ENCODE peak calls at places on chromosomes 13 and 19, in seven cellular contexts. M is mucosa of descending colon, U is NT2/D1, T is thoracic aorta, J is tibial nerve, C is A549, Q is heart right ventricle. B is an unnamed sample.

GRCh38 chr13:76462003-76462402 is 424.2 kb downstream of the KCTD12 start:
- DNase-seq in U (no peak), Q (no peak), C (no peak), M (no peak), J (no peak), T (no peak), B (no peak)

GRCh38 chr19:31257426-31258130 is 91.7 kb downstream of the TSHZ3 start:
- DNase-seq in C (no peak), U (no peak), T (no peak), Q (no peak), J (no peak), M (no peak), B (no peak)

GRCh38 chr13:38103851-38104250 is 234.3 kb upstream of the TRPC4 start:
- DNase-seq in T (no peak), U (no peak), Q (no peak), J (no peak), M (no peak), C (no peak), B (no peak)

GRCh38 chr13:101303512-101303911 is 112.8 kb downstream of the NALCN start:
- DNase-seq in J (no peak), T (no peak), U (no peak), Q (no peak), C (no peak), M (no peak), B (no peak)

GRCh38 chr13:63435668-63436275 is 2020.1 kb upstream of the PCDH20 start:
- DNase-seq in U (no peak), Q (no peak), J (no peak), M (no peak), T (no peak), C (peak; percentile 68), B (no peak)

GRCh38 chr13:54599413-54599812 is 1570.8 kb downstream of the OLFM4 start:
- DNase-seq in T (no peak), J (no peak), Q (no peak), C (no peak), M (no peak), U (no peak), B (no peak)

GRCh38 chr13:40813662-40814454 is 24.4 kb downstream of the SLC25A15 start:
- DNase-seq in J (no peak), C (peak; percentile 3), M (no peak), Q (no peak), U (peak; percentile 8), T (no peak), B (no peak)

GRCh38 chr19:46378268-46378667 is 31.4 kb downstream of the PPP5C start:
- DNase-seq in C (no peak), J (no peak), U (no peak), T (no peak), M (no peak), Q (no peak), B (peak; percentile 31)

GRCh38 chr19:33032218-33032781 is 32.4 kb downstream of the RHPN2 start:
- DNase-seq in C (peak; percentile 78), U (peak; percentile 55), Q (no peak), J (no peak), M (peak; percentile 61), T (no peak), B (no peak)

GRCh38 chr13:99288069-99288468 is 19.1 kb downstream of the GPR183 start:
- DNase-seq in C (no peak), J (no peak), U (no peak), M (no peak), T (no peak), Q (no peak), B (no peak)

GRCh38 chr19:51607920-51608562 is 22.2 kb downstream of the SIGLEC5 start:
- DNase-seq in C (peak; percentile 72), Q (peak; percentile 74), J (peak; percentile 38), U (peak; percentile 80), M (peak; percentile 78), T (no peak), B (peak; percentile 27)

GRCh38 chr19:45498411-45499195 is at the start of gene PPM1N:
- DNase-seq in Q (no peak), M (peak; percentile 75), J (no peak), U (no peak), T (no peak), C (no peak), B (no peak)

GRCh38 chr19:48297975-48298374 is 27.4 kb upstream of the EMP3 start:
- DNase-seq in Q (no peak), J (no peak), T (no peak), U (no peak), C (no peak), M (no peak), B (no peak)

GRCh38 chr19:41939861-41940442 is 11.7 kb upstream of the ERFL start:
- DNase-seq in J (no peak), M (peak; percentile 77), U (no peak), T (no peak), Q (no peak), C (no peak), B (no peak)

GRCh38 chr13:111177081-111177711 is 62.1 kb downstream of the ARHGEF7 start:
- DNase-seq in U (no peak), M (peak; percentile 66), J (no peak), C (no peak), T (no peak), Q (peak; percentile 64), B (peak; percentile 78)

GRCh38 chr19:9741476-9742171 is 26.9 kb downstream of the ZNF846 start:
- DNase-seq in U (no peak), T (no peak), M (no peak), Q (no peak), C (no peak), J (no peak), B (no peak)

GRCh38 chr19:42362342-42362741 is 27.8 kb downstream of the CNFN start:
- DNase-seq in Q (no peak), J (no peak), M (no peak), T (no peak), U (no peak), C (no peak), B (no peak)

GRCh38 chr19:18646535-18647370 is 9.9 kb downstream of the KLHL26 start:
- DNase-seq in T (no peak), U (no peak), Q (no peak), J (no peak), M (no peak), C (no peak), B (no peak)

GRCh38 chr19:49387936-49388372 is at the start of gene KASH5:
- DNase-seq in M (peak; percentile 92), C (peak; percentile 91), Q (peak; percentile 86), J (peak; percentile 61), T (no peak), U (peak; percentile 25), B (no peak)

GRCh38 chr13:48626726-48627451 is 26.8 kb upstream of the CYSLTR2 start:
- DNase-seq in M (no peak), U (no peak), T (no peak), Q (no peak), J (no peak), C (no peak), B (no peak)

GRCh38 chr13:48682452-48682851 is 28.7 kb downstream of the CYSLTR2 start:
- DNase-seq in Q (no peak), U (no peak), T (no peak), C (no peak), M (no peak), J (no peak), B (no peak)

GRCh38 chr19:33409906-33410685 is 36.6 kb downstream of the CEBPG start:
- DNase-seq in Q (no peak), U (no peak), M (peak; percentile 46), J (no peak), T (no peak), C (no peak), B (no peak)

GRCh38 chr13:56189439-56189838 is 951.3 kb upstream of the PRR20A start:
- DNase-seq in T (no peak), C (no peak), Q (no peak), U (no peak), J (no peak), M (no peak), B (no peak)

GRCh38 chr13:113592571-113592970 is 8.0 kb downstream of the TFDP1 start:
- DNase-seq in J (no peak), T (no peak), Q (no peak), U (no peak), M (no peak), C (no peak), B (no peak)

GRCh38 chr13:113597386-113598080 is 13.0 kb downstream of the TFDP1 start:
- DNase-seq in T (no peak), J (no peak), M (no peak), U (no peak), C (no peak), Q (no peak), B (peak; percentile 54)

GRCh38 chr13:113598081-113598410 is 13.5 kb downstream of the TFDP1 start:
- DNase-seq in Q (no peak), J (no peak), T (no peak), M (no peak), U (no peak), C (no peak), B (no peak)

GRCh38 chr13:113596321-113597200 is 12.0 kb downstream of the TFDP1 start:
- DNase-seq in M (no peak), J (no peak), T (no peak), Q (no peak), C (no peak), U (no peak), B (peak; percentile 57)

GRCh38 chr13:113595131-113595530 is 10.6 kb downstream of the TFDP1 start:
- DNase-seq in C (no peak), Q (no peak), U (no peak), M (no peak), T (no peak), J (no peak), B (no peak)
- H3K4me3 ChIP-seq in C (no peak overlapping the region), Q (no peak overlapping the region), U (no peak overlapping the region), M (no peak overlapping the region), T (no peak overlapping the region), J (no peak overlapping the region), B (no peak overlapping the region)

GRCh38 chr13:42814868-42815267 is 33.5 kb downstream of the FAM216B start:
- DNase-seq in T (no peak), M (no peak), C (no peak), U (no peak), J (no peak), Q (no peak), B (no peak)
- H3K4me3 ChIP-seq in T (no peak overlapping the region), M (no peak overlapping the region), C (no peak overlapping the region), U (no peak overlapping the region), J (no peak overlapping the region), Q (no peak overlapping the region), B (no peak overlapping the region)

GRCh38 chr19:1790054-1790762 is 21.9 kb downstream of the ATP8B3 start:
- DNase-seq in U (no peak), M (no peak), T (no peak), C (peak; percentile 48), J (no peak), Q (no peak), B (no peak)
- H3K4me3 ChIP-seq in U (peak overlapping the region; percentile 11), M (no peak overlapping the region), T (no peak overlapping the region), C (peak overlapping the region; percentile 40), J (no peak overlapping the region), Q (peak overlapping the region; percentile 44), B (peak overlapping the region; percentile 46)

DNA sequence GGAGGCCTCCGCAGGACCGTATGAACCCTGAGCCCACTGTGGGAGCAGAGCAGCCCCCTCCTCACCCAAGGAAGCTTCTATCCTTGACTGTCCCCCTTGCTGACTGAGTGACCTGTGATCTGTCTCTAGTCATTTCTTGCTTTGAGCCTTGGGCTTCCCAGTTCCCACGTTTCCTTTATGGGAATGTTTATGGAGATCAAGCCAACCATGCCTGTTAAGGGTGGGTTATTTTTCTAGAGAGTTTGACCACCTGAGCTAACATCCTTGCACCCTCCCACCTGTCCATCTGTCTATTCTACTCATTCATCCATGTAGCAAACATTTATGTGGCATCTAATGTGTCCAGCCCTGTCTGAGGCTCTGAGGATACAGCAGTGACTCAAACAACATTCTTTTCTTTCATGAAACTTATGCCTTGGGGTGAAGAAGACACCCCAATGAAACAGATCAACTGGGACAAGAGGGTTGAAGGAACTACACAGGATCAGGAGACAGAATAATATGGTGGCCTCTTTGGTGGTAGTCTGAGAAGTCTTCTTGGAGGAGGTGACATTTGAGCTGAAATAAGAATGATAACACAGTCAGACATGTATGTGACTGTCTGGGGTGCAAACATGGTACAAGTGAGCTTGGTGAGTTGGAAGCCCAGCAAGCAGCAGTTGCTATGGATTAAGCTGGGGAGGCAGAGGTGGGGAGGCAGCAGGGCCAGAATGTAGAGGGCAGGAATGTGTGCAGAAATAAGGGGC is 30.5 kb downstream of the CERS4 start:
- DNase-seq in U (no peak), T (no peak), J (no peak), M (no peak), C (no peak), Q (no peak), B (no peak)
- H3K4me3 ChIP-seq in U (no peak overlapping the region), T (peak overlapping the region; percentile 50), J (no peak overlapping the region), M (no peak overlapping the region), C (no peak overlapping the region), Q (no peak overlapping the region), B (no peak overlapping the region)